ENCODE peak calls at places on chromosomes 13 and 19, in seven cellular contexts. One of them, this sample, is unnamed.

GRCh38 chr19:39419003-39419402 is 6.5 kb downstream of the PLEKHG2 start:
- DNase-seq in neuronal stem cell: no peak
- DNase-seq in kidney: no peak
- DNase-seq in neural progenitor cell: no peak
- DNase-seq in IMR-90: no peak
- DNase-seq in SK-N-SH: no peak
- DNase-seq in MM.1S: no peak
- DNase-seq in this sample: no peak

GRCh38 chr13:22915442-22916082 is 265.2 kb upstream of the SGCG start:
- DNase-seq in MM.1S: peak; percentile 10
- DNase-seq in SK-N-SH: peak; percentile 55
- DNase-seq in kidney: peak; percentile 86
- DNase-seq in neural progenitor cell: peak; percentile 84
- DNase-seq in neuronal stem cell: peak; percentile 52
- DNase-seq in IMR-90: peak; percentile 17
- DNase-seq in this sample: peak; percentile 65

GRCh38 chr13:111122056-111122455 is 6.9 kb downstream of the ARHGEF7 start:
- DNase-seq in kidney: no peak
- DNase-seq in SK-N-SH: no peak
- DNase-seq in neuronal stem cell: no peak
- DNase-seq in MM.1S: peak; percentile 38
- DNase-seq in neural progenitor cell: peak; percentile 20
- DNase-seq in IMR-90: peak; percentile 59
- DNase-seq in this sample: no peak

GRCh38 chr13:34748078-34748477 is 194.0 kb upstream of the NBEA start:
- DNase-seq in IMR-90: no peak
- DNase-seq in MM.1S: no peak
- DNase-seq in kidney: no peak
- DNase-seq in neuronal stem cell: no peak
- DNase-seq in neural progenitor cell: no peak
- DNase-seq in SK-N-SH: no peak
- DNase-seq in this sample: peak; percentile 92

GRCh38 chr19:3094638-3095374 is 644 bp downstream of the GNA11 start:
- DNase-seq in IMR-90: peak; percentile 17
- DNase-seq in kidney: peak; percentile 81
- DNase-seq in MM.1S: no peak
- DNase-seq in SK-N-SH: no peak
- DNase-seq in neuronal stem cell: no peak
- DNase-seq in neural progenitor cell: peak; percentile 56
- DNase-seq in this sample: peak; percentile 19

GRCh38 chr19:42619271-42619670 is 24.5 kb upstream of the CEACAM8 start:
- DNase-seq in MM.1S: no peak
- DNase-seq in neuronal stem cell: no peak
- DNase-seq in SK-N-SH: no peak
- DNase-seq in IMR-90: no peak
- DNase-seq in neural progenitor cell: no peak
- DNase-seq in kidney: no peak
- DNase-seq in this sample: no peak

GRCh38 chr13:98466634-98467236 is 110.2 kb downstream of the STK24 start:
- DNase-seq in kidney: peak; percentile 70
- DNase-seq in neural progenitor cell: peak; percentile 68
- DNase-seq in IMR-90: peak; percentile 55
- DNase-seq in MM.1S: no peak
- DNase-seq in SK-N-SH: peak; percentile 68
- DNase-seq in neuronal stem cell: no peak
- DNase-seq in this sample: peak; percentile 59

GRCh38 chr13:79779761-79780160 is 298.8 kb downstream of the NDFIP2 start:
- DNase-seq in IMR-90: peak; percentile 51
- DNase-seq in kidney: no peak
- DNase-seq in MM.1S: no peak
- DNase-seq in neuronal stem cell: peak; percentile 24
- DNase-seq in neural progenitor cell: peak; percentile 72
- DNase-seq in SK-N-SH: no peak
- DNase-seq in this sample: peak; percentile 68

GRCh38 chr13:44930907-44931676 is 58.2 kb downstream of the NUFIP1 start:
- DNase-seq in neuronal stem cell: no peak
- DNase-seq in neural progenitor cell: peak; percentile 14
- DNase-seq in MM.1S: no peak
- DNase-seq in IMR-90: no peak
- DNase-seq in kidney: no peak
- DNase-seq in SK-N-SH: no peak
- DNase-seq in this sample: no peak

GRCh38 chr19:19500975-19501644 is 14.2 kb downstream of the TSSK6 start:
- DNase-seq in neuronal stem cell: no peak
- DNase-seq in IMR-90: no peak
- DNase-seq in MM.1S: no peak
- DNase-seq in SK-N-SH: no peak
- DNase-seq in neural progenitor cell: no peak
- DNase-seq in kidney: peak; percentile 71
- DNase-seq in this sample: no peak

GRCh38 chr13:107124129-107124718 is 556.3 kb upstream of the ARGLU1 start:
- DNase-seq in neuronal stem cell: peak; percentile 37
- DNase-seq in kidney: no peak
- DNase-seq in SK-N-SH: peak; percentile 21
- DNase-seq in MM.1S: peak; percentile 25
- DNase-seq in neural progenitor cell: peak; percentile 31
- DNase-seq in IMR-90: peak; percentile 36
- DNase-seq in this sample: peak; percentile 9

GRCh38 chr13:66069570-66069969 is 1160.6 kb downstream of the PCDH9 start:
- DNase-seq in SK-N-SH: no peak
- DNase-seq in neural progenitor cell: no peak
- DNase-seq in kidney: no peak
- DNase-seq in neuronal stem cell: no peak
- DNase-seq in IMR-90: peak; percentile 29
- DNase-seq in MM.1S: no peak
- DNase-seq in this sample: peak; percentile 69

GRCh38 chr13:48448285-48448962 is 35.5 kb upstream of the LPAR6 start:
- DNase-seq in IMR-90: no peak
- DNase-seq in kidney: no peak
- DNase-seq in neuronal stem cell: no peak
- DNase-seq in SK-N-SH: no peak
- DNase-seq in MM.1S: no peak
- DNase-seq in neural progenitor cell: no peak
- DNase-seq in this sample: no peak

GRCh38 chr19:56840452-56841193 is at the start of the genes PEG3 and ZIM2:
- DNase-seq in neuronal stem cell: peak; percentile 82
- DNase-seq in neural progenitor cell: no peak
- DNase-seq in MM.1S: no peak
- DNase-seq in SK-N-SH: peak; percentile 76
- DNase-seq in kidney: peak; percentile 90
- DNase-seq in IMR-90: no peak
- DNase-seq in this sample: peak; percentile 12

GRCh38 chr13:50421457-50422130 is 406.4 kb downstream of the KCNRG start:
- DNase-seq in neural progenitor cell: no peak
- DNase-seq in kidney: no peak
- DNase-seq in neuronal stem cell: no peak
- DNase-seq in IMR-90: peak; percentile 38
- DNase-seq in MM.1S: no peak
- DNase-seq in SK-N-SH: no peak
- DNase-seq in this sample: peak; percentile 38
- H3K9ac ChIP-seq in neural progenitor cell: no peak overlapping the region
- H3K9ac ChIP-seq in kidney: no peak overlapping the region
- H3K9ac ChIP-seq in neuronal stem cell: no peak overlapping the region
- H3K9ac ChIP-seq in IMR-90: no peak overlapping the region
- H3K9ac ChIP-seq in MM.1S: no peak overlapping the region
- H3K9ac ChIP-seq in SK-N-SH: no peak overlapping the region
- H3K9ac ChIP-seq in this sample: no peak overlapping the region

DNA sequence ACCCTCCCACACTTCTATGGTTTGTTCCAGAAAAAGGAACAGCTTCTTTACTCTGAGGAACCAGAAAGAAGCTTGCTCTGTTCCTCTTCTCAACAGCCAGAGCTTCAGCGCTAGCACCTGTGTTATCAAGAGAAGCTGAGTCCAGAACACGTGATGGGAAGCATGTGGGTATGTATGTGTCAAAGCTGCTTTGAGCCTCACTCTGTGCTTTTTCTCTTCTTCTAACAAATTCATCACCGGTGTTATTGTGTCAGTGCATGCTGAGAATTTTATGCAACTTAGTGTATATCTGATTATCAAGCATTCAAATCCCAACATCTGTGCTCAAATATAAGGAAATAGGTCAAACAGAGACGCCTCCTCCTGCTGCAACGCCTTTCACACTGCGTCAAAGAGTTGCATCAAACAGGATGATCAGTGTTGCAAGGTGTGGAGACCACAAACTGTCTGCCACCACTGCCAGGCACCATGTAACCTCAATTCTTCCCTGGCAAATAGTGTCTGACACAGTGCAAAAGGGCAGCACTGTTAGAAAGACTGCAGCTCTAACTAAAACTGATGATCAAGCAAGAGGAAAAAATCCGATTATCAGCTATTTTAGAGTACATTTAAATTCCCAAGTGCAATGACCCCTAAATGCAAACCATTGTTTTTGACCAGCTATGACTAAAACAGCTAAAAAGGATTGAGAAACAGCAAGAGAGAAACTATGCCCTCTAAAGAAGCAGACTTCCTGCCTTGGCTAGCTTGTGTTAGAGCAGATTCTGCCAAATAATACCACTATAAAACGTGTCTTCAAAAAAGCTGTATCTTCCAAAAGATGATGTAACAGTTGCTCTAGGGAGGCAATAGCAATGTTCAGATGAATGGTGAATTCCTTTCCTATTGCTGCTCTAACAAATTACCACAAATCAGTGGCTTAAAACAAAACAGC is 84.1 kb downstream of the LRRC63 start:
- DNase-seq in kidney: no peak
- DNase-seq in MM.1S: no peak
- DNase-seq in neural progenitor cell: no peak
- DNase-seq in SK-N-SH: no peak
- DNase-seq in neuronal stem cell: no peak
- DNase-seq in IMR-90: peak; percentile 83
- DNase-seq in this sample: peak; percentile 96
- H3K4me3 ChIP-seq in kidney: peak overlapping the region; percentile 25
- H3K4me3 ChIP-seq in MM.1S: no peak overlapping the region
- H3K4me3 ChIP-seq in neural progenitor cell: no peak overlapping the region
- H3K4me3 ChIP-seq in SK-N-SH: no peak overlapping the region
- H3K4me3 ChIP-seq in neuronal stem cell: no peak overlapping the region
- H3K4me3 ChIP-seq in IMR-90: no peak overlapping the region
- H3K4me3 ChIP-seq in this sample: no peak overlapping the region

GRCh38 chr19:4369888-4370260 is 26.5 kb downstream of the MPND start:
- DNase-seq in IMR-90: peak; percentile 26
- DNase-seq in MM.1S: peak; percentile 83
- DNase-seq in SK-N-SH: no peak
- DNase-seq in neural progenitor cell: peak; percentile 59
- DNase-seq in kidney: peak; percentile 84
- DNase-seq in neuronal stem cell: no peak
- DNase-seq in this sample: peak; percentile 56
- H3K9ac ChIP-seq in IMR-90: no peak overlapping the region
- H3K9ac ChIP-seq in MM.1S: peak overlapping the region; percentile 74
- H3K9ac ChIP-seq in SK-N-SH: no peak overlapping the region
- H3K9ac ChIP-seq in neural progenitor cell: peak overlapping the region; percentile 23
- H3K9ac ChIP-seq in kidney: no peak overlapping the region
- H3K9ac ChIP-seq in neuronal stem cell: peak overlapping the region; percentile 86
- H3K9ac ChIP-seq in this sample: peak overlapping the region; percentile 8

DNA sequence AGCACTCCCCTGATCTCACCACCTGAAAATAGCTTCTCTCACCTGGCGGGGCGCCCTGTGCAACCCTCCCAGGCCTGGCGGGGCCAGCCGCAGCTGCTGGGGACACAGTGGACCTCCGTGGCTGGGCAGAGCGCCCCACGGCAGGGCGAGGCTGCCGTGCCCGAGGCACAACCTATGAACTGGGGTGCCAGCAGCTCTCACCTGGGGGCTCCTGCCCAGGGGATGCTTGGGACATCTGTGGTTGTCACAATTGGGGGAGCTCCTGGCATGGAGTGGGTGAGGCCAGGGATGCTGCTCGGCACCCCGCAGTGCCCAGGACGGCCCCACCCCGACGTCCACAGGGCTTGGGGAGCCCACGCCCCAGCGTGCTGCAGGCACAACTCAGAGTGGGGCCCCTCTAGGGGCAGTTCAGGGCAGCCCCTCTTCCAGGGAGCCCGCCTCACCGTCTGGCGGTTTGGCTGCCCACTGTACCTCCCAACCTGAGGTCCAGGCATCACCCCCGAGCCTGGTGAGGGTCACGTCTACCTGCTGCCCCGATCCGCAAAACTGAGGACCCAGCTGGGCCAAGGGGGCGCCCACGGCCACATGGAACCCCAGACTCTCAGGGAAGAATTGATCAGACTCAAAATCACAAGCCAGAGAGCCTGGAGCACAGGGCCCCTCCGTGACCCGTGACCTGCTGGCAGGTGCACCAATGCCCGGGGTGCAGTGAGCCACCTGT is 5.7 kb downstream of the TMEM259 start:
- DNase-seq in SK-N-SH: no peak
- DNase-seq in neuronal stem cell: no peak
- DNase-seq in IMR-90: no peak
- DNase-seq in neural progenitor cell: no peak
- DNase-seq in MM.1S: no peak
- DNase-seq in kidney: peak; percentile 74
- DNase-seq in this sample: no peak
- H3K4me3 ChIP-seq in SK-N-SH: no peak overlapping the region
- H3K4me3 ChIP-seq in neuronal stem cell: no peak overlapping the region
- H3K4me3 ChIP-seq in IMR-90: no peak overlapping the region
- H3K4me3 ChIP-seq in neural progenitor cell: no peak overlapping the region
- H3K4me3 ChIP-seq in MM.1S: no peak overlapping the region
- H3K4me3 ChIP-seq in kidney: no peak overlapping the region
- H3K4me3 ChIP-seq in this sample: no peak overlapping the region

GRCh38 chr13:52130641-52131040 is 1.8 kb upstream of the NEK5 start:
- DNase-seq in SK-N-SH: no peak
- DNase-seq in kidney: no peak
- DNase-seq in IMR-90: no peak
- DNase-seq in neural progenitor cell: no peak
- DNase-seq in neuronal stem cell: no peak
- DNase-seq in MM.1S: no peak
- DNase-seq in this sample: no peak

GRCh38 chr13:52127783-52128702 is 830 bp downstream of the NEK5 start:
- DNase-seq in neuronal stem cell: peak; percentile 70
- DNase-seq in neural progenitor cell: peak; percentile 78
- DNase-seq in MM.1S: peak; percentile 35
- DNase-seq in SK-N-SH: peak; percentile 84
- DNase-seq in kidney: no peak
- DNase-seq in IMR-90: peak; percentile 53
- DNase-seq in this sample: peak; percentile 67

GRCh38 chr13:52127378-52127777 is 1.5 kb downstream of the NEK5 start:
- DNase-seq in SK-N-SH: no peak
- DNase-seq in neuronal stem cell: no peak
- DNase-seq in IMR-90: no peak
- DNase-seq in kidney: no peak
- DNase-seq in MM.1S: no peak
- DNase-seq in neural progenitor cell: no peak
- DNase-seq in this sample: peak; percentile 94

GRCh38 chr13:52125547-52125946 is 3.3 kb downstream of the NEK5 start:
- DNase-seq in neuronal stem cell: no peak
- DNase-seq in IMR-90: no peak
- DNase-seq in neural progenitor cell: no peak
- DNase-seq in SK-N-SH: no peak
- DNase-seq in MM.1S: no peak
- DNase-seq in kidney: no peak
- DNase-seq in this sample: no peak

GRCh38 chr13:52128714-52129700 is at the start of gene NEK5:
- DNase-seq in neural progenitor cell: peak; percentile 92
- DNase-seq in kidney: peak; percentile 85
- DNase-seq in neuronal stem cell: peak; percentile 73
- DNase-seq in IMR-90: peak; percentile 25
- DNase-seq in SK-N-SH: peak; percentile 90
- DNase-seq in MM.1S: peak; percentile 24
- DNase-seq in this sample: peak; percentile 56
- H3K9ac ChIP-seq in neural progenitor cell: no peak within 1 kb of the TSS
- H3K9ac ChIP-seq in kidney: peak within 1 kb of the TSS; percentile 57
- H3K9ac ChIP-seq in neuronal stem cell: peak within 1 kb of the TSS; percentile 50
- H3K9ac ChIP-seq in IMR-90: peak within 1 kb of the TSS; percentile 49
- H3K9ac ChIP-seq in SK-N-SH: peak within 1 kb of the TSS; percentile 22
- H3K9ac ChIP-seq in MM.1S: no peak within 1 kb of the TSS
- H3K9ac ChIP-seq in this sample: no peak within 1 kb of the TSS

This sample was measured in fibroblast of lung.